ENCODE peak calls at places on chromosomes 7 and 10, in nine cellular contexts. O is breast epithelium, I is endothelial cell of umbilical vein, T is upper lobe of left lung, R is H1, U is prostate gland, Q is spleen, X is HL-60, L is SK-N-MC. Z is an unnamed sample.

GRCh38 chr10:14982744-14983143 is 23.6 kb downstream of the MEIG1 start:
- DNase-seq in O (no peak), I (no peak), T (no peak), R (no peak), U (no peak), Q (no peak), X (no peak), L (no peak), Z (no peak)

GRCh38 chr10:49605939-49606509 is 4.1 kb upstream of the SLC18A3 start:
- DNase-seq in O (peak), I (no peak), T (peak), R (no peak), U (no peak), Q (no peak), X (no peak), L (no peak), Z (no peak)

GRCh38 chr10:132681858-132682755 is 103.8 kb downstream of the NKX6-2 start:
- DNase-seq in O (no peak), I (no peak), T (peak), R (no peak), U (no peak), Q (peak), X (no peak), L (no peak), Z (no peak)

GRCh38 chr10:97778452-97779302 is 6.9 kb upstream of the SFRP5 start:
- DNase-seq in O (no peak), I (no peak), T (no peak), R (peak), U (no peak), Q (no peak), X (no peak), L (no peak), Z (no peak)

GRCh38 chr10:62433181-62433692 is 59.1 kb downstream of the ZNF365 start:
- DNase-seq in O (no peak), I (peak), T (peak), R (no peak), U (no peak), Q (no peak), X (peak), L (no peak), Z (no peak)

GRCh38 chr7:106978425-106979386 is 65.8 kb upstream of the PRKAR2B start:
- DNase-seq in O (no peak), I (no peak), T (no peak), R (no peak), U (no peak), Q (no peak), X (no peak), L (no peak), Z (no peak)

GRCh38 chr7:31336202-31337035 is 4.1 kb downstream of the NEUROD6 start:
- DNase-seq in O (no peak), I (no peak), T (no peak), R (peak), U (no peak), Q (no peak), X (no peak), L (no peak), Z (no peak)

GRCh38 chr10:31623466-31623865 is 304.4 kb downstream of the ZEB1 start:
- DNase-seq in O (no peak), I (no peak), T (no peak), R (no peak), U (no peak), Q (no peak), X (no peak), L (peak), Z (no peak)

GRCh38 chr10:37576154-37576553 is 281.3 kb downstream of the ZNF248 start:
- DNase-seq in O (no peak), I (no peak), T (no peak), R (no peak), U (no peak), Q (no peak), X (no peak), L (no peak), Z (no peak)

GRCh38 chr10:23493711-23494110 is 54.8 kb downstream of the OTUD1 start:
- DNase-seq in O (no peak), I (no peak), T (no peak), R (no peak), U (no peak), Q (no peak), X (no peak), L (no peak), Z (no peak)

GRCh38 chr10:53886325-53887300 is 914.4 kb downstream of the PCDH15 start:
- DNase-seq in O (no peak), I (no peak), T (no peak), R (no peak), U (peak), Q (no peak), X (no peak), L (no peak), Z (no peak)

GRCh38 chr10:124341768-124342135 is 77.0 kb downstream of the OAT start:
- DNase-seq in O (peak), I (no peak), T (peak), R (no peak), U (no peak), Q (peak), X (no peak), L (no peak), Z (no peak)

GRCh38 chr7:114949227-114949626 is 27.3 kb downstream of the MDFIC start:
- DNase-seq in O (no peak), I (no peak), T (no peak), R (no peak), U (no peak), Q (no peak), X (no peak), L (no peak), Z (no peak)

GRCh38 chr10:42959833-42960232 is 117.0 kb upstream of the RET start:
- DNase-seq in O (no peak), I (no peak), T (no peak), R (no peak), U (no peak), Q (peak), X (no peak), L (no peak), Z (no peak)

GRCh38 chr10:110730345-110731055 is 86.4 kb downstream of the RBM20 start:
- DNase-seq in O (no peak), I (no peak), T (no peak), R (no peak), U (no peak), Q (no peak), X (no peak), L (no peak), Z (no peak)

GRCh38 chr7:373818-374705 is 84.1 kb downstream of the FOXL3 start:
- DNase-seq in O (peak), I (no peak), T (peak), R (peak), U (no peak), Q (no peak), X (no peak), L (no peak), Z (peak)
- H3K4me3 ChIP-seq in O (peak), I (no peak), T (no peak), R (no peak), U (no peak), Q (no peak), X (no peak), L (no peak), Z (no peak)

GRCh38 chr10:127399635-127400034 is 149.5 kb upstream of the NPS start:
- DNase-seq in O (no peak), I (no peak), T (no peak), R (no peak), U (no peak), Q (no peak), X (peak), L (no peak), Z (no peak)

GRCh38 chr10:127400216-127400615 is 148.9 kb upstream of the NPS start:
- DNase-seq in O (no peak), I (no peak), T (no peak), R (no peak), U (no peak), Q (no peak), X (no peak), L (no peak), Z (no peak)

GRCh38 chr10:127406018-127406550 is 143.0 kb upstream of the NPS start:
- DNase-seq in O (no peak), I (no peak), T (peak), R (no peak), U (no peak), Q (peak), X (no peak), L (no peak), Z (no peak)

GRCh38 chr10:127405221-127405620 is 143.9 kb upstream of the NPS start:
- DNase-seq in O (no peak), I (peak), T (no peak), R (no peak), U (no peak), Q (peak), X (no peak), L (no peak), Z (no peak)

GRCh38 chr10:127402596-127403409 is 146.3 kb upstream of the NPS start:
- DNase-seq in O (no peak), I (no peak), T (no peak), R (no peak), U (no peak), Q (peak), X (no peak), L (no peak), Z (no peak)
- TF ChIP-seq POLR2AphosphoS5 in O (no peak), I (no peak), T (no peak), R (no peak), U (no peak), Q (peak), X (no peak), L (no peak), Z (peak)

DNA sequence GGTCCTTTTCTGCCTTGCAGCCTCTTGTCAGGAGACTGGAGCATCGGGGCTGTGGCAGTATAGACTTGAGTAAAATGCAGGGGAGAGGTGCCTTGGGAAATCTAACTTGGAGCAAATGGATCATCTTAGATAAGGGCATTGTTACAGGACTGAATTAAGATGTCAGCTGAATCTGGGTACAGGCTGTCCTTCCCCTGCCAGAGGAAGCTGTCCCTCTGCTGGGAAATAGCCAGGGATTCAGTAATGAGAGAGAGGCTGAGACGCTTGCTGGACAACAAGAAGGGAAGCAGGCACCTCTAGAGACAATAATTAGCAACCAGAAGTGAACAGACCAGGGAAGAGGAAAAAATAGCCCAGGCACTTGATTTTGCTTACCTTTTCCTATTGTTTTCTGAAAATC is 20.7 kb upstream of the RAPGEF5 start:
- DNase-seq in O (no peak), I (no peak), T (no peak), R (no peak), U (no peak), Q (no peak), X (no peak), L (no peak), Z (no peak)
- H3K4me3 ChIP-seq in O (no peak), I (no peak), T (no peak), R (no peak), U (no peak), Q (no peak), X (no peak), L (no peak), Z (no peak)

DNA sequence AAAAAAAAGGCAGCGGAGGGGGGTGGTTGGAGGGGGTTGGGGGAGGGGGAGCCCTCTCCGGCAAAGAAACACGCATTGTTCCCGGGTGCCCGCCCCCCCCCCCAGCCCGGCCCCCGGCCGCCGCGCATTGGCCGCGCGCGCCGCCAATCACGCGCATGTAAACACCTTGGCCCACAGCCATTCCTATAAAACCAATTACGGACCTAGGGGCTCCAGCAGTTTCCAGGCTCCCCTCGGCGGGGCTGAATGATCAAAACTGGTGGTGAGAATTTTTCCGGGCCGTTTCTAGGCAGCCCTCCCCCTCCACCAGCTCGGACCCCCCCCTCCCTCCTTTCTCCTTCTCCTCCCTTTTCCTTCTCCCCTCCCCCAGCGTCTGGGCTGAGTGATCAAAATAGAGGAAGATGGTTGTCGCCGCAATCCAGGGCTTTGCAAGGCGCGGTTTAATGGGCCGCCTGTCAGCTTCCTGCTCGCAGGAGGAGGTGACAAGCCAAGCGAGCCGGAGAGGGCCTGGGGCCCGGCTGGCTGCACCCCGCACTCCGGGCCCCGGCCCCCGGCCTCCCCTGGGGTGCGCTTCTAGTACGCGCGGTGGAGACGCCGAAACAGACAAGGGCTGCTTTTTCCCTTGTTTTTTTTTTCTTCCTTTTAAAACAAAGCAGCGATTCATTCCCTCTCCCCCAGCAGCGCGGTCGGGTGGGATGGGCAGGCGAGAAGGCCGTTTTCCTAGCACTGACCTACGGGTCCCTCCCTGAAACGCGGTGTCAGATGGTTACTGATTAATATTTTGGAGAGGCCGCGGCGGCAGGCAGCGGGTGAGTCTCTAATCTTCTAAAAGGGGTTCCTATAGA is 432 bp upstream of the TNRC18 start:
- DNase-seq in O (peak), I (peak), T (peak), R (peak), U (peak), Q (peak), X (peak), L (peak), Z (peak)
- TF ChIP-seq POLR2AphosphoS5 in O (peak), I (peak), T (peak), R (no peak), U (peak), Q (peak), X (peak), L (peak), Z (peak)

GRCh38 chr10:35639021-35639521 is 3.0 kb downstream of the FZD8 start:
- DNase-seq in O (no peak), I (no peak), T (no peak), R (peak), U (no peak), Q (no peak), X (no peak), L (no peak), Z (no peak)
- H3K4me3 ChIP-seq in O (peak), I (peak), T (no peak), R (peak), U (no peak), Q (peak), X (no peak), L (peak), Z (no peak)